ENCODE peak calls at places on chromosome X, in six cellular contexts. G is H7; I is effector CD8-positive, alpha-beta T cell; Z is stimulated activated CD4-positive, alpha-beta T cell treated with anti-CD3 and anti-CD28 coated beads, Interleukin-4, amount 100 ng/mL, for 1 hour; C is BJ; W is ELF-1. J is an unnamed sample.

GRCh38 chrX:70012756-70013155 is 37.0 kb downstream of the AWAT2 start:
- DNase-seq in W (peak), Z (no peak), G (no peak), I (no peak), C (no peak), J (no peak)

GRCh38 chrX:17580529-17581155 is 156.7 kb upstream of the SCML1 start:
- DNase-seq in C (peak), I (no peak), G (no peak), Z (no peak), W (no peak), J (no peak)

GRCh38 chrX:82775426-82775825 is 732.7 kb upstream of the POU3F4 start:
- DNase-seq in I (no peak), Z (no peak), C (no peak), W (peak), G (no peak), J (no peak)

GRCh38 chrX:3461824-3462508 is 115.5 kb upstream of the MXRA5 start:
- DNase-seq in C (no peak), G (no peak), Z (no peak), W (no peak), I (no peak), J (no peak)

GRCh38 chrX:119266364-119266995 is 30.4 kb downstream of the PGRMC1 start:
- DNase-seq in G (peak), I (no peak), Z (peak), C (no peak), W (peak), J (peak)

GRCh38 chrX:21529771-21530170 is 128.4 kb downstream of the KLHL34 start:
- DNase-seq in Z (no peak), I (no peak), G (no peak), C (no peak), W (no peak), J (no peak)

GRCh38 chrX:17700976-17701375 is 36.3 kb upstream of the SCML1 start:
- DNase-seq in W (no peak), G (no peak), C (no peak), I (no peak), Z (no peak), J (no peak)

GRCh38 chrX:34891391-34891790 is 51.2 kb upstream of the FAM47B start:
- DNase-seq in I (no peak), W (no peak), Z (no peak), G (no peak), C (no peak), J (no peak)

GRCh38 chrX:115649461-115650063 is 88.6 kb downstream of the PLS3 start:
- DNase-seq in G (no peak), C (no peak), W (peak), Z (no peak), I (no peak), J (no peak)

GRCh38 chrX:31423575-31424284 is 351.9 kb upstream of the FTHL17 start:
- DNase-seq in Z (no peak), W (peak), I (no peak), G (peak), C (peak), J (peak)

GRCh38 chrX:151153086-151153485 is 23.3 kb upstream of the GPR50 start:
- DNase-seq in Z (no peak), C (no peak), W (peak), I (no peak), G (peak), J (peak)

GRCh38 chrX:134969726-134970125 is 21.1 kb upstream of the SMIM10 start:
- DNase-seq in C (no peak), G (no peak), Z (no peak), I (no peak), W (no peak), J (no peak)

GRCh38 chrX:17553451-17553850 is 178.5 kb downstream of the NHS start:
- DNase-seq in G (peak), Z (no peak), W (peak), I (no peak), C (peak), J (no peak)